ENCODE peak calls at places on chromosomes 3 and 15, in eight cellular contexts. T is upper lobe of left lung, P is AG09309, C is astrocyte of the spinal cord, H is mucosa of descending colon, O is GM12878, Q is fibroblast of pulmonary artery, U is tibial nerve. A is an unnamed sample.

GRCh38 chr3:56831572-56831971 is 29.8 kb upstream of the ARHGEF3 start:
- DNase-seq in T (no peak), P (no peak), C (no peak), H (no peak), O (no peak), Q (no peak), U (no peak), A (no peak)

GRCh38 chr15:74662064-74662860 is 33.6 kb downstream of the EDC3 start:
- DNase-seq in T (no peak), P (no peak), C (no peak), H (no peak), O (no peak), Q (no peak), U (no peak), A (no peak)

GRCh38 chr3:43024183-43024865 is 45.2 kb downstream of the GASK1A start:
- DNase-seq in T (no peak), P (no peak), C (no peak), H (no peak), O (no peak), Q (no peak), U (no peak), A (no peak)

GRCh38 chr3:18151199-18151598 is 273.9 kb downstream of the SATB1 start:
- DNase-seq in T (no peak), P (no peak), C (no peak), H (no peak), O (no peak), Q (no peak), U (no peak), A (no peak)

GRCh38 chr3:150083653-150084037 is 113.0 kb upstream of the PFN2 start:
- DNase-seq in T (no peak), P (no peak), C (peak), H (no peak), O (no peak), Q (peak), U (no peak), A (no peak)

GRCh38 chr3:29144361-29144760 is 136.5 kb upstream of the RBMS3 start:
- DNase-seq in T (no peak), P (no peak), C (no peak), H (no peak), O (no peak), Q (peak), U (no peak), A (no peak)

GRCh38 chr3:115800489-115801080 is 177.3 kb downstream of the GAP43 start:
- DNase-seq in T (no peak), P (no peak), C (peak), H (no peak), O (no peak), Q (peak), U (no peak), A (no peak)

GRCh38 chr3:173733029-173733652 is 335.6 kb downstream of the NLGN1 start:
- DNase-seq in T (no peak), P (no peak), C (peak), H (no peak), O (no peak), Q (peak), U (no peak), A (no peak)

GRCh38 chr15:27871078-27871695 is 227.9 kb downstream of the OCA2 start:
- DNase-seq in T (no peak), P (no peak), C (no peak), H (no peak), O (no peak), Q (no peak), U (no peak), A (no peak)

GRCh38 chr3:42556089-42556632 is 25.6 kb downstream of the SEC22C start:
- DNase-seq in T (peak), P (no peak), C (no peak), H (no peak), O (no peak), Q (no peak), U (no peak), A (peak)

GRCh38 chr15:25710184-25710583 is 152.9 kb downstream of the ATP10A start:
- DNase-seq in T (peak), P (no peak), C (no peak), H (peak), O (no peak), Q (peak), U (no peak), A (peak)

GRCh38 chr3:66828303-66828702 is 169.8 kb upstream of the KBTBD8 start:
- DNase-seq in T (no peak), P (no peak), C (no peak), H (no peak), O (no peak), Q (no peak), U (no peak), A (no peak)

GRCh38 chr3:141410861-141411771 is 42.8 kb downstream of the ZBTB38 start:
- DNase-seq in T (peak), P (no peak), C (peak), H (no peak), O (no peak), Q (no peak), U (no peak), A (peak)

GRCh38 chr3:170563712-170564423 is 22.0 kb downstream of the SLC7A14 start:
- DNase-seq in T (no peak), P (peak), C (peak), H (no peak), O (peak), Q (peak), U (no peak), A (no peak)

GRCh38 chr3:147030274-147030673 is 376.1 kb downstream of the ZIC4 start:
- DNase-seq in T (no peak), P (no peak), C (peak), H (no peak), O (no peak), Q (no peak), U (no peak), A (no peak)
- H3K4me3 ChIP-seq in T (no peak), P (no peak), C (no peak), H (no peak), O (no peak), Q (no peak), U (no peak), A (no peak)

GRCh38 chr15:56291741-56292140 is 48.1 kb upstream of the RFX7 start:
- DNase-seq in T (no peak), P (no peak), C (no peak), H (no peak), O (no peak), Q (no peak), U (no peak), A (no peak)

GRCh38 chr15:56281145-56281544 is 37.5 kb upstream of the RFX7 start:
- DNase-seq in T (no peak), P (no peak), C (no peak), H (no peak), O (no peak), Q (no peak), U (no peak), A (no peak)

DNA sequence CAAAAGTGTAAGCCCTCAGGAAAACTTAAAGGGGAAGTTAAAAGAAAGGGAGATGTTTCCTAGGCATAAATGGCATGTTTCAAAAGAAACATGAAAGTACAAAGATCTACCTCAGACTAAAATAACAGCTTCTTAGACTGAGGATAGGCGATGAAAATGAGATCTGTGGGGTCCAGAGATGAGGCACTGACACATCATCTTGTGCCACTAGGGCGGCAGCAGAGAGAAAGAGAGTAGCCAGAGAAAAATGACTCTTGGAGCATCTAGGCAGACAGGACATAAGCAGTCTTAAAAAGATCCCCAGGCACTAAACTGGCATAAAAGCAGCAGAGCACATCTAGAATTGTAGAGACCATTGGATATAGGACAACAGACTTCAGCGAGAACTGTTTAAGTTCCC is 42.5 kb upstream of the RFX7 start:
- DNase-seq in T (no peak), P (no peak), C (no peak), H (no peak), O (no peak), Q (no peak), U (no peak), A (no peak)
- TF ChIP-seq CTCF in T (no peak), P (no peak), C (no peak), H (no peak), O (peak), Q (peak), U (no peak), A (no peak)

GRCh38 chr15:70033529-70034140 is 64.1 kb downstream of the TLE3 start:
- DNase-seq in T (no peak), P (peak), C (no peak), H (no peak), O (no peak), Q (peak), U (no peak), A (no peak)
- H3K4me3 ChIP-seq in T (no peak), P (no peak), C (no peak), H (no peak), O (no peak), Q (no peak), U (no peak), A (no peak)

GRCh38 chr3:2517479-2518188 is 419.0 kb downstream of the CNTN4 start:
- DNase-seq in T (no peak), P (no peak), C (no peak), H (no peak), O (no peak), Q (no peak), U (no peak), A (no peak)

GRCh38 chr3:2525968-2526367 is 427.3 kb downstream of the CNTN4 start:
- DNase-seq in T (no peak), P (no peak), C (no peak), H (no peak), O (no peak), Q (no peak), U (no peak), A (no peak)

DNA sequence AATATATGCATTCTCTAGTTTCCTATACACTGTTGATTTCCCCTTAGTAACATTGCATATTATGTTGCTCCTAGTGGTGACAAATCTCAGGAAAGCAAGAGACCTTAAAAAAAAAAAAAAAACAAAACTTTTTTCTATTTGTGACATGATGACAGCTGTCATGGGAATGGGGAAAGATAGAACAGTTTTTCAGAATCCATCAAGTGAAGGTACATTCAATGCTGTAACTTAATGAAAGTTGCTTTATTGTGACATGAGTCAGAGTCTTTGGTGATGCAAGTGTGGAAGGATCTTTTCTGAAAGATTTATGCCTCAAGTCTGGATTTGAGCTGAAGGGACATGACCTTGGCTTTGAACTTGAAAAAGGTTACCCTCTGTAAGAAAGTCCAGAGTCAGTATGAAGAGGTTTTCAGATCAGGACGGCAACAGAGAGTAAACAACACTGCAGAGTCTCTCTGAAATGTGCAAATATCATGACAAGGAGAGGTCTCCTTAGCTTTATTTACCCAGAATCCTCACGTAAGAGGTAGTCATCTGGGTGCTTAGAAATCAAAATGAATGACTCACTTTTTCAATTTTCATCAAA is 424.7 kb downstream of the CNTN4 start:
- DNase-seq in T (no peak), P (no peak), C (no peak), H (no peak), O (no peak), Q (no peak), U (no peak), A (no peak)
- TF ChIP-seq CTCF in T (no peak), P (no peak), C (no peak), H (no peak), O (no peak), Q (no peak), U (no peak), A (no peak)

DNA sequence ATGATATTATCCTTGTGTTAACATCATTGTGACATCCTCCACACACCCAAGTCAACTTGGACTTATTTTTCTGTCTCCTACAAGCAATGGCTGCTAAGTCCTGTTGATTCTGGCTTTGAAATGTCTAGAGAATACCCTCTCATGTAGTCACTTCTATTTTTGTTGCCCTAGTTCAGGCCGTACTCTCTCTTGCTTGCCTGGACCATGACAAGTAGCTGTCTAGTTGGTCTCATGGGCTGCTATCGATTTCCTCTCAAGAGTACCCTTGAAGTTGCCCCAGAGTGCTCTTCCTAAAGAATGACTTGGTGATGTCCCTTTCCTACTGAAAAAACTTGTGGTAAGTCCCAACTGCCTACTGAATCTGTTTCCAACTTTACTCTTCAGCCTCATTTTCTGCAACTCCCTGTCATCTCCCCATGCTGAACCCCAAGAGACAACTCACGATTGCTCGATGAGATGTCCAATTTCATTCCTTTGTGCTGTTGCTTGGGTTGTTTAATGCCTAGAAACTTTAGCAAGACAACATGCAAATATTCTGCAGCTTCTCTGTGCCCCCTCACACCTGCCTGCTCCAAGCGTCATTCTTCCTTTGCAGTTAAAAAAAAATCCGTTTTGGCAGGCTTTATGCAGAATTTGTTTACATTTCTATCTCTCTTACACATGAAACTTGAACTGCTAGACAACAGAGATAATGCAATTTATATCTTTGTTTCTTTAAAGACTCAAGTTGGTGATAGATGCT is 52.9 kb downstream of the CHST2 start:
- DNase-seq in T (no peak), P (no peak), C (no peak), H (no peak), O (no peak), Q (no peak), U (no peak), A (no peak)
- H3K4me3 ChIP-seq in T (no peak), P (no peak), C (no peak), H (no peak), O (no peak), Q (no peak), U (no peak), A (no peak)

A was measured in CD8-positive, alpha-beta T cell.